ENCODE peak calls at places on chromosome 12, in four cellular contexts. One of them, this sample, is unnamed.

GRCh38 chr12:110304061-110304551 is 23.1 kb downstream of the ATP2A2 start:
- DNase-seq in activated CD8-positive, alpha-beta memory T cell treated with anti-CD3 and anti-CD28 coated beads, Interleukin-2, amount 50 U/mL, for 48 hours: no peak
- DNase-seq in uterus: no peak
- DNase-seq in activated T-cell treated with anti-CD3 and anti-CD28 coated beads for 24 hours: no peak
- DNase-seq in this sample: no peak

GRCh38 chr12:123546281-123546680 is 12.8 kb upstream of the RILPL1 start:
- DNase-seq in activated CD8-positive, alpha-beta memory T cell treated with anti-CD3 and anti-CD28 coated beads, Interleukin-2, amount 50 U/mL, for 48 hours: no peak
- DNase-seq in uterus: no peak
- DNase-seq in activated T-cell treated with anti-CD3 and anti-CD28 coated beads for 24 hours: no peak
- DNase-seq in this sample: no peak

GRCh38 chr12:27186240-27186839 is 57.7 kb upstream of the STK38L start:
- DNase-seq in activated CD8-positive, alpha-beta memory T cell treated with anti-CD3 and anti-CD28 coated beads, Interleukin-2, amount 50 U/mL, for 48 hours: no peak
- DNase-seq in uterus: no peak
- DNase-seq in activated T-cell treated with anti-CD3 and anti-CD28 coated beads for 24 hours: no peak
- DNase-seq in this sample: no peak

GRCh38 chr12:40261937-40262336 is 37.1 kb downstream of the LRRK2 start:
- DNase-seq in activated CD8-positive, alpha-beta memory T cell treated with anti-CD3 and anti-CD28 coated beads, Interleukin-2, amount 50 U/mL, for 48 hours: no peak
- DNase-seq in uterus: no peak
- DNase-seq in activated T-cell treated with anti-CD3 and anti-CD28 coated beads for 24 hours: no peak
- DNase-seq in this sample: no peak

GRCh38 chr12:125249066-125249824 is 184.0 kb downstream of the AACS start:
- DNase-seq in activated CD8-positive, alpha-beta memory T cell treated with anti-CD3 and anti-CD28 coated beads, Interleukin-2, amount 50 U/mL, for 48 hours: no peak
- DNase-seq in uterus: no peak
- DNase-seq in activated T-cell treated with anti-CD3 and anti-CD28 coated beads for 24 hours: no peak
- DNase-seq in this sample: no peak

GRCh38 chr12:91958816-91959215 is 186.8 kb downstream of the BTG1 start:
- DNase-seq in activated CD8-positive, alpha-beta memory T cell treated with anti-CD3 and anti-CD28 coated beads, Interleukin-2, amount 50 U/mL, for 48 hours: no peak
- DNase-seq in uterus: no peak
- DNase-seq in activated T-cell treated with anti-CD3 and anti-CD28 coated beads for 24 hours: no peak
- DNase-seq in this sample: no peak

GRCh38 chr12:56198836-56199235 is 9.6 kb upstream of the SMARCC2 start:
- DNase-seq in activated CD8-positive, alpha-beta memory T cell treated with anti-CD3 and anti-CD28 coated beads, Interleukin-2, amount 50 U/mL, for 48 hours: no peak
- DNase-seq in uterus: no peak
- DNase-seq in activated T-cell treated with anti-CD3 and anti-CD28 coated beads for 24 hours: no peak
- DNase-seq in this sample: no peak

GRCh38 chr12:44835641-44836379 is 40.3 kb downstream of the NELL2 start:
- DNase-seq in activated CD8-positive, alpha-beta memory T cell treated with anti-CD3 and anti-CD28 coated beads, Interleukin-2, amount 50 U/mL, for 48 hours: no peak
- DNase-seq in uterus: no peak
- DNase-seq in activated T-cell treated with anti-CD3 and anti-CD28 coated beads for 24 hours: no peak
- DNase-seq in this sample: no peak

GRCh38 chr12:105233045-105233905 is 2.7 kb downstream of the APPL2 start:
- DNase-seq in activated CD8-positive, alpha-beta memory T cell treated with anti-CD3 and anti-CD28 coated beads, Interleukin-2, amount 50 U/mL, for 48 hours: no peak
- DNase-seq in uterus: no peak
- DNase-seq in activated T-cell treated with anti-CD3 and anti-CD28 coated beads for 24 hours: no peak
- DNase-seq in this sample: no peak

GRCh38 chr12:31491819-31492598 is 98.9 kb downstream of the DENND5B start:
- DNase-seq in activated CD8-positive, alpha-beta memory T cell treated with anti-CD3 and anti-CD28 coated beads, Interleukin-2, amount 50 U/mL, for 48 hours: no peak
- DNase-seq in uterus: peak; percentile 46
- DNase-seq in activated T-cell treated with anti-CD3 and anti-CD28 coated beads for 24 hours: no peak
- DNase-seq in this sample: no peak